ENCODE peak calls at places on chromosomes 11 and 22, in five cellular contexts. J is mammary epithelial cell, B is MM.1S, U is HCT116, F is fibroblast of lung. C is an unnamed sample.

GRCh38 chr11:3134651-3135490 is 30.2 kb downstream of the OSBPL5 start:
- DNase-seq in U (no peak), J (no peak), F (no peak), B (no peak), C (peak)

GRCh38 chr11:107744736-107745135 is 32.9 kb upstream of the SLN start:
- DNase-seq in U (no peak), F (no peak), J (no peak), B (no peak), C (no peak)

GRCh38 chr22:42310301-42310981 is 40.0 kb upstream of the TCF20 start:
- DNase-seq in F (no peak), B (no peak), J (no peak), U (no peak), C (no peak)

GRCh38 chr11:92101845-92102244 is 122.8 kb upstream of the FAT3 start:
- DNase-seq in F (no peak), J (no peak), B (no peak), U (no peak), C (no peak)

GRCh38 chr22:30856699-30857098 is 111.9 kb downstream of the MORC2 start:
- DNase-seq in B (no peak), F (no peak), U (no peak), J (no peak), C (peak)

GRCh38 chr22:45585437-45585755 is 82.7 kb downstream of the FBLN1 start:
- DNase-seq in J (no peak), U (no peak), F (peak), B (no peak), C (peak)

GRCh38 chr11:46438211-46438610 is 46.6 kb upstream of the CHRM4 start:
- DNase-seq in J (no peak), U (no peak), B (no peak), F (no peak), C (no peak)

GRCh38 chr11:81007046-81007445 is 1566.2 kb upstream of the TENM4 start:
- DNase-seq in J (no peak), U (no peak), F (peak), B (peak), C (no peak)

GRCh38 chr11:92841719-92842118 is 127.7 kb upstream of the MTNR1B start:
- DNase-seq in U (no peak), J (peak), F (peak), B (no peak), C (peak)

GRCh38 chr11:119384332-119384731 is 2.8 kb upstream of the USP2 start:
- DNase-seq in F (no peak), B (no peak), J (no peak), U (no peak), C (no peak)

GRCh38 chr11:102666331-102666957 is 39.1 kb downstream of the MMP27 start:
- DNase-seq in F (peak), U (peak), B (peak), J (peak), C (peak)

DNA sequence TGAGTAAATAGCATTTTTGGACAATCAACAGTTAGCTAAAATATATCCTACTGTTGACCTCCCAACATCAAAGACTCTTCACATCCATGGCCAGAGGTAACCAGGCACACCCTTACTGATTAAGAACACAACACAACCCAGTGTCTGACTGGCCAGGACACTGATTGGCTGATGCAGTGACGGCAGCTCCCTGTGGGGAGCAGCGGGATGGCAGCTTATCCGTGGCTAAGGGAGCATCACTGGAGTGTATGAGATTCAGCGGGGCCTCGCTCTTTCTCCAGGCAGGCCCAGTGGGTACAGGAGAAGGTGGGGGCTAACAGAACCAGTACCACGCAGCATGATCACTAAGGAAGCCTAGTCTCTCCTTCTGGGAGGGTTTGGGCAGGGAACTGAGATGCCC is 10.3 kb upstream of the IL2RB start:
- DNase-seq in F (no peak), B (no peak), J (no peak), U (no peak), C (peak)
- TF ChIP-seq CTCF in F (no peak), B (no peak), J (peak), U (peak), C (no peak)

GRCh38 chr11:130159657-130160459 is at the start of gene ST14:
- DNase-seq in U (no peak), J (peak), B (peak), F (no peak), C (peak)
- H2AFZ ChIP-seq in U (no peak), J (peak), B (peak), F (no peak), C (peak)

GRCh38 chr11:133064961-133065360 is 467.3 kb downstream of the OPCML start:
- DNase-seq in J (no peak), B (no peak), U (no peak), F (no peak), C (no peak)

GRCh38 chr11:133058501-133058900 is 473.8 kb downstream of the OPCML start:
- DNase-seq in U (no peak), F (no peak), J (no peak), B (no peak), C (no peak)

GRCh38 chr11:133065847-133066485 is 466.3 kb downstream of the OPCML start:
- DNase-seq in J (no peak), U (no peak), F (peak), B (no peak), C (no peak)

GRCh38 chr11:133070053-133070713 is 462.1 kb downstream of the OPCML start:
- DNase-seq in F (no peak), J (no peak), B (no peak), U (no peak), C (no peak)

GRCh38 chr11:133064152-133064877 is 468.0 kb downstream of the OPCML start:
- DNase-seq in F (peak), U (no peak), J (peak), B (peak), C (peak)
- H3K4me3 ChIP-seq in F (peak), U (no peak), J (peak), B (peak), C (peak)

GRCh38 chr11:59666969-59667368 is 1.9 kb downstream of the PATL1 start:
- DNase-seq in J (no peak), F (no peak), B (no peak), U (no peak), C (peak)

GRCh38 chr11:59667812-59668187 is 1.0 kb downstream of the PATL1 start:
- DNase-seq in F (no peak), U (no peak), J (no peak), B (no peak), C (no peak)

GRCh38 chr11:59669611-59670009 is 773 bp upstream of the PATL1 start:
- DNase-seq in B (no peak), J (peak), F (peak), U (no peak), C (no peak)

GRCh38 chr11:59668950-59669610 is at the start of gene PATL1:
- DNase-seq in U (peak), B (peak), J (peak), F (peak), C (peak)

DNA sequence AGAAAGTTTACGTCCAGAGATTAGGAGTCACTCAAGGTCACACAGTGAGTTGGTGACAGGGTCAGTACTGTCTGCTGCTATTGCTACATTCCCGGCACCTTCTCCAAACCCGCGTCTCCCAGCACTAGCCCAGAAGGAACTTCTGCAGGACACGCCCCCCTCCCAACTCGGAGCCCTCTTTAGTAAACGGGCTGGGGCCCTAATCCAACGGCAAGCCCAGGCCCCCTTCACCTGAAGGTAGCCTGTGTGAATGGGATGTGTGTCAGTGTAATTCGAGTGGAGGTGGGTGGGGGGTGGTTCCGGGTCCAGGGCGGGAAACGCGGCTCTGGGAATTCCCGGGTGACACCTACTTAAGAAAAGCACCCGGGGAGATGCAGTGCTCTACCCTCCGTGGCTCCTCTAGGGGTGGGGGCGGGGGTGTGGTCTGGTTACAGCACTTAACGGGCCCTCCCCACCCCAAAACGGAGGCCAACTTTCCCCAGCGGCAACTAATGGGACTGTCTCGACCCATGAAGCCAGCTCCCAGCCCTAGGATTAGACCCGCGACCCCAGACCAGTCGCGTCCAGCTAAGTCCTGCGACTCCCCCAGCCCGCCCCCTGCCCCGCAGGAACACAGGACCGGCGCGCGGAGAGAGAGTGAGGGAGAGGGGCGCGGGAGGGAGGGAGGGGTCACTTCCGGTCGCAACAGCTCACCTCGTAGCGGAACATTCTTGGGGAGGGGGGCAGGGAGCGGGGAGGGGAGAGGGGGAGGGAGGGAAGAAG is 468 bp downstream of the PATL1 start:
- DNase-seq in J (peak), F (peak), U (no peak), B (peak), C (peak)
- TF ChIP-seq CTCF in J (peak), F (peak), U (peak), B (peak), C (no peak)

DNA sequence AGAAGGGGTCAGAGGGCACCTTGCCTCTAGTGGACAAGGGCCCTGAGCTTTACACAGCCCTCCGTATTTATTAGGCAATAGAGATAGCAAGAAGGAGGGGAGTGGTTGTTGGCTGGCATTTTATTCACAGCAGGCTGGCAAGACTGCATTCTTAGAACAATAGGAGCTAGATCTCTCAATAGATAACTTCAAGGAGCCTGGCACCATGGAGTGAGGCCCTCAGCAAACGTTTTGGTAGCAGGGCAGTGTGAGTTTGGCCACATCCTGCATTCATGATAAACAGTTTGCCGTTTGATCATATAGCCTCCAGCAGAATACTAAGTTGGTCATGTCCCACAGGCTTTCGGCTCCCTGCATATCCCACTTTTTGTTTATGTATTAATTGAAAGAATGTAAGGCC is 31.6 kb downstream of the OR10A6 start:
- DNase-seq in J (no peak), U (no peak), B (no peak), F (no peak), C (no peak)
- H2AFZ ChIP-seq in J (no peak), U (no peak), B (no peak), F (no peak), C (no peak)

GRCh38 chr11:116371146-116371545 is 401.6 kb downstream of the BUD13 start:
- DNase-seq in U (no peak), F (no peak), B (no peak), J (no peak), C (no peak)
- H3K4me3 ChIP-seq in U (no peak), F (no peak), B (no peak), J (no peak), C (no peak)

GRCh38 chr11:17389205-17389956 is 922 bp upstream of the KCNJ11 start:
- DNase-seq in U (peak), B (peak), F (peak), J (peak), C (peak)
- TF ChIP-seq CTCF in U (peak), B (peak), F (peak), J (peak), C (peak)

GRCh38 chr22:46748948-46749681 is 11.1 kb upstream of the CERK start:
- DNase-seq in U (no peak), J (no peak), B (no peak), F (peak), C (peak)
- H2AFZ ChIP-seq in U (no peak), J (no peak), B (no peak), F (peak), C (peak)

GRCh38 chr11:9563196-9563730 is 10.2 kb upstream of the WEE1 start:
- DNase-seq in U (no peak), F (no peak), J (no peak), B (no peak), C (no peak)

GRCh38 chr11:9567401-9567800 is 6.1 kb upstream of the WEE1 start:
- DNase-seq in J (no peak), F (no peak), B (no peak), U (no peak), C (no peak)

GRCh38 chr11:9566561-9567063 is 6.9 kb upstream of the WEE1 start:
- DNase-seq in U (no peak), J (no peak), B (no peak), F (peak), C (peak)

GRCh38 chr11:9568161-9568853 is 5.2 kb upstream of the WEE1 start:
- DNase-seq in J (no peak), F (no peak), U (no peak), B (no peak), C (no peak)

DNA sequence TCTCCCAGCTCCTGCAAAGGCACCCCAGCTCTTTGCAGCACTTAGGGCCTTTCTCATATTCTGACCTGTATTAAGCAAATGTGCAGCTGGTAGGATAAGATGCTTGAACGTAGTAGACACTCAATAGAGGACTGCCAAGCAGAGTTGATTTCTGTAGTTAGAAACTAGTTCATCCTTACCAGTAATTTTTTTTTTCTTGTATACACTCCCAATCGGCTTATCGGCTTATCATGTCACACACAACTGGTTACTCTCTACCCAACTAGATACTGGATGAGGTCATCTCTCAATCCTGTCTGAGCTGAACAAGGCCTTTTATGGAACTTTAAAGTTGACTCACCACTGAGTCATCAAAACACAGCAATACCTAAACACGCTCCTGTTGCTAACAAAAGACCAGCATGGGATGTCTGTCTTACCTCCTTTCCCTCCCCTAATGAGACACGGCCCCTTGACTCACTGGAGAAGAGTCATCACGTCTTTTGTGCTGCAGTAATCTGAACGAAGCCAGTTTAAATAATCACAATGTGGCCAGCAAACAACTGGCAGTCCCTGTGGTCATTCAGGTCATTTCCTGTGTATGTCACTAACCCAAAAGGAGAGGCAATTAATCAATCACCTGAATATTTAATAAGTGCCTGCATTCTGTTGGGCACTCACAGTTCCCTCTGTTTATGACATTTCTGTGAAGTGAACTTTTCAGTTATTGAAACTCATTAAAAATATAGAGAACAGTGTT is 7.5 kb upstream of the WEE1 start:
- DNase-seq in B (peak), J (peak), F (peak), U (peak), C (peak)
- H3K4me3 ChIP-seq in B (peak), J (peak), F (no peak), U (peak), C (no peak)

GRCh38 chr11:57303280-57303989 is 21.3 kb downstream of the TNKS1BP1 start:
- DNase-seq in J (no peak), U (no peak), F (no peak), B (no peak), C (peak)
- TF ChIP-seq CTCF in J (peak), U (no peak), F (no peak), B (no peak), C (no peak)